ENCODE peak calls at places on chromosomes 1 and 21, in seven cellular contexts. X, I, S, Z, G, Q and Y are unnamed samples.

GRCh38 chr1:240595476-240595875 is 16.5 kb downstream of the GREM2 start:
- DNase-seq in I (no peak), G (no peak), Q (no peak), Z (no peak), X (no peak), S (no peak), Y (no peak)

GRCh38 chr1:100989306-100990077 is 36.1 kb downstream of the DPH5 start:
- DNase-seq in S (no peak), I (peak; percentile 92), Z (no peak), Q (no peak), X (no peak), G (no peak), Y (peak; percentile 89)

GRCh38 chr1:164660415-164661174 is 101.6 kb downstream of the PBX1 start:
- DNase-seq in Z (no peak), I (peak; percentile 71), G (no peak), X (no peak), S (no peak), Q (no peak), Y (peak; percentile 29)

GRCh38 chr1:160643138-160643537 is 3.7 kb downstream of the SLAMF1 start:
- DNase-seq in Z (no peak), S (no peak), X (no peak), G (no peak), Q (no peak), I (no peak), Y (no peak)

GRCh38 chr1:217211484-217211883 is 419.4 kb downstream of the GPATCH2 start:
- DNase-seq in I (no peak), G (no peak), X (no peak), Z (no peak), Q (no peak), S (no peak), Y (no peak)

GRCh38 chr1:92365378-92366044 is 66.7 kb downstream of the RPAP2 start:
- DNase-seq in G (no peak), Q (no peak), X (no peak), Z (no peak), I (no peak), S (no peak), Y (no peak)

GRCh38 chr1:100907887-100908286 is 12.0 kb downstream of the SLC30A7 start:
- DNase-seq in X (no peak), Z (no peak), S (no peak), I (no peak), Q (no peak), G (no peak), Y (no peak)

GRCh38 chr1:218874313-218874712 is 299.4 kb upstream of the LYPLAL1 start:
- DNase-seq in X (no peak), G (no peak), Z (no peak), I (peak; percentile 96), Q (peak; percentile 68), S (no peak), Y (peak; percentile 98)

GRCh38 chr1:201108614-201109013 is 3.6 kb downstream of the CACNA1S start:
- DNase-seq in I (no peak), G (no peak), Z (no peak), Q (no peak), X (no peak), S (peak; percentile 11), Y (no peak)

GRCh38 chr1:29820401-29820800 is 584.1 kb downstream of the PTPRU start:
- DNase-seq in X (no peak), I (no peak), G (no peak), Z (no peak), Q (no peak), S (no peak), Y (no peak)

GRCh38 chr21:45983981-45984551 is 2.5 kb downstream of the COL6A1 start:
- DNase-seq in X (peak; percentile 68), G (no peak), Z (peak; percentile 61), I (no peak), S (peak; percentile 85), Q (no peak), Y (no peak)

GRCh38 chr1:180310095-180310494 is 80.0 kb downstream of the LHX4 start:
- DNase-seq in X (no peak), Z (no peak), I (peak; percentile 47), S (no peak), G (no peak), Q (peak; percentile 83), Y (peak; percentile 61)

GRCh38 chr1:3423245-3423829 is 31.1 kb upstream of the ARHGEF16 start:
- DNase-seq in X (peak; percentile 88), I (no peak), Q (no peak), Z (no peak), G (no peak), S (peak; percentile 64), Y (no peak)

GRCh38 chr1:222815367-222815765 is 527 bp downstream of the DISP1 start:
- DNase-seq in Q (peak; percentile 56), G (peak; percentile 42), S (no peak), Z (peak; percentile 55), I (no peak), X (no peak), Y (peak; percentile 33)

GRCh38 chr1:181080543-181080942 is 8.0 kb upstream of the IER5 start:
- DNase-seq in I (no peak), X (no peak), Z (no peak), G (no peak), Q (no peak), S (no peak), Y (no peak)

GRCh38 chr1:191839891-191840290 is 318.4 kb upstream of the RGS18 start:
- DNase-seq in Q (no peak), I (peak; percentile 51), Z (no peak), X (no peak), S (no peak), G (no peak), Y (peak; percentile 45)

GRCh38 chr1:154478639-154479038 is 23.4 kb upstream of the TDRD10 start:
- DNase-seq in Q (peak; percentile 45), G (no peak), S (no peak), X (no peak), I (peak; percentile 49), Z (no peak), Y (peak; percentile 62)

GRCh38 chr1:18948913-18949688 is 7.4 kb downstream of the IFFO2 start:
- DNase-seq in S (peak; percentile 70), G (no peak), Z (peak; percentile 68), X (peak; percentile 53), I (peak; percentile 61), Q (peak; percentile 56), Y (peak; percentile 81)

GRCh38 chr1:225435487-225435886 is 7.6 kb upstream of the LBR start:
- DNase-seq in S (no peak), G (no peak), Z (no peak), Q (no peak), X (no peak), I (no peak), Y (no peak)

GRCh38 chr1:167198518-167199133 is 22.1 kb upstream of the POU2F1 start:
- DNase-seq in Q (no peak), S (no peak), X (no peak), I (no peak), Z (no peak), G (no peak), Y (no peak)

GRCh38 chr1:176785810-176786209 is 322.8 kb downstream of the PAPPA2 start:
- DNase-seq in I (no peak), G (no peak), S (no peak), X (no peak), Z (no peak), Q (no peak), Y (no peak)

GRCh38 chr1:20616468-20617156 is 16.6 kb upstream of the PINK1 start:
- DNase-seq in I (peak; percentile 23), S (no peak), Q (no peak), Z (no peak), X (peak; percentile 45), G (no peak), Y (no peak)

GRCh38 chr1:109527098-109527811 is 12.4 kb upstream of the GPR61 start:
- DNase-seq in Z (no peak), X (no peak), G (no peak), S (no peak), I (no peak), Q (no peak), Y (no peak)

GRCh38 chr1:57752847-57753246 is 329.0 kb upstream of the DAB1 start:
- DNase-seq in X (no peak), Z (no peak), S (peak; percentile 51), I (no peak), Q (no peak), G (no peak), Y (no peak)

GRCh38 chr21:15761508-15762100 is 31.8 kb downstream of the USP25 start:
- DNase-seq in S (no peak), Z (no peak), G (no peak), Q (no peak), X (no peak), I (no peak), Y (no peak)

GRCh38 chr1:219443763-219444162 is 169.1 kb downstream of the ZC3H11B start:
- DNase-seq in Z (no peak), S (no peak), G (no peak), I (no peak), X (no peak), Q (no peak), Y (no peak)

GRCh38 chr1:87913361-87913760 is 584.7 kb downstream of the LMO4 start:
- DNase-seq in Z (no peak), Q (no peak), I (no peak), G (no peak), S (no peak), X (no peak), Y (no peak)

GRCh38 chr1:162946701-162947100 is 85.7 kb upstream of the CCDC190 start:
- DNase-seq in G (no peak), S (no peak), I (no peak), X (no peak), Z (no peak), Q (no peak), Y (no peak)

GRCh38 chr1:38585460-38585859 is 274.1 kb downstream of the RRAGC start:
- DNase-seq in Z (no peak), G (no peak), S (no peak), X (no peak), I (no peak), Q (no peak), Y (no peak)

DNA sequence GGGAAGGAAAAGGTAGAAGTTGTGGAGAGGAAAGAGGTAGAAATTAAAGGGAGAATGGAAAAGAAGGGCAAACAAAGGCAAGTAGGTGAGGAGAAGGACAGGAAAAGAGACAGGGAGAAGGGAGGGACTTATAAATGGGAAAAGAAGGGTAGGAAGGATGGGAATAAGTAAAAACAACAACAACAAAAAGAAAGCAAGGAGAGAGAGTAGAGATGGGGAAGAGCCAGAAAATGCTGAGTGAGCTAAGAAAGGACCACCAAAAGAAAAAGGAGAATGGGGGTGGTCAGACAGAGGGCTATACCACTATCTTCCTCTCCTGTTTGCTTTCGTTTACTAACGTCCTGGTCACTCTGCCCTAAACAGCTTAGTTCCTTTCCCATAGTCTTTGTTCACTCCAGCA is 1.7 kb upstream of the CMPK1 start:
- DNase-seq in Q (no peak), X (no peak), I (no peak), S (no peak), G (no peak), Z (no peak), Y (no peak)
- H3K4me3 ChIP-seq in Q (no peak overlapping the region), X (no peak overlapping the region), I (no peak overlapping the region), S (peak overlapping the region; percentile 88), G (no peak overlapping the region), Z (no peak overlapping the region), Y (no peak overlapping the region)

GRCh38 chr1:31501505-31501904 is 74.8 kb upstream of the TINAGL1 start:
- DNase-seq in Q (no peak), I (no peak), S (no peak), Z (no peak), G (no peak), X (no peak), Y (no peak)
- TF ChIP-seq CTCF in Q (no peak), I (peak; percentile 20), S (no peak), Z (no peak), G (no peak), X (no peak), Y (peak; percentile 14)

GRCh38 chr1:60904079-60904852 is 178.1 kb upstream of the NFIA start:
- DNase-seq in S (peak; percentile 88), X (peak; percentile 72), I (no peak), Q (no peak), G (no peak), Z (no peak), Y (peak; percentile 51)
- H3K4me3 ChIP-seq in S (peak overlapping the region; percentile 7), X (peak overlapping the region; percentile 42), I (no peak overlapping the region), Q (no peak overlapping the region), G (no peak overlapping the region), Z (no peak overlapping the region), Y (no peak overlapping the region)

GRCh38 chr1:67262735-67263134 is 44.9 kb upstream of the IL12RB2 start:
- DNase-seq in Z (no peak), X (no peak), S (no peak), I (no peak), Q (no peak), G (no peak), Y (no peak)
- TF ChIP-seq CTCF in Z (no peak), X (no peak), S (no peak), I (no peak), Q (no peak), G (no peak), Y (no peak)